ENCODE peak calls at places on chromosomes 11 and 22, in nine cellular contexts. One of them, this sample, is unnamed.

GRCh38 chr22:30541979-30542810 is 4.3 kb downstream of the SEC14L6 start:
- DNase-seq in activated naive CD4-positive, alpha-beta T cell: no peak
- DNase-seq in stimulated activated CD8-positive, alpha-beta memory T cell treated with anti-CD3 and anti-CD28 coated beads, Interleukin-7, amount 100 ng/mL, for 4 hours: no peak
- DNase-seq in AG08396: no peak
- DNase-seq in naive thymus-derived CD8-positive, alpha-beta T cell: no peak
- DNase-seq in CD8-positive, alpha-beta memory T cell: no peak
- DNase-seq in EH: no peak
- DNase-seq in sciatic nerve: no peak
- DNase-seq in tibial nerve: no peak
- DNase-seq in this sample: no peak

GRCh38 chr11:133808393-133809140 is 36.7 kb downstream of the SPATA19 start:
- DNase-seq in activated naive CD4-positive, alpha-beta T cell: no peak
- DNase-seq in stimulated activated CD8-positive, alpha-beta memory T cell treated with anti-CD3 and anti-CD28 coated beads, Interleukin-7, amount 100 ng/mL, for 4 hours: no peak
- DNase-seq in AG08396: no peak
- DNase-seq in naive thymus-derived CD8-positive, alpha-beta T cell: no peak
- DNase-seq in CD8-positive, alpha-beta memory T cell: no peak
- DNase-seq in EH: no peak
- DNase-seq in sciatic nerve: no peak
- DNase-seq in tibial nerve: no peak
- DNase-seq in this sample: no peak

GRCh38 chr11:8705171-8705570 is 22.6 kb downstream of the RPL27A start:
- DNase-seq in activated naive CD4-positive, alpha-beta T cell: no peak
- DNase-seq in stimulated activated CD8-positive, alpha-beta memory T cell treated with anti-CD3 and anti-CD28 coated beads, Interleukin-7, amount 100 ng/mL, for 4 hours: no peak
- DNase-seq in AG08396: no peak
- DNase-seq in naive thymus-derived CD8-positive, alpha-beta T cell: no peak
- DNase-seq in CD8-positive, alpha-beta memory T cell: no peak
- DNase-seq in EH: no peak
- DNase-seq in sciatic nerve: no peak
- DNase-seq in tibial nerve: no peak
- DNase-seq in this sample: no peak

GRCh38 chr11:99884750-99885149 is 802.3 kb upstream of the ARHGAP42 start:
- DNase-seq in activated naive CD4-positive, alpha-beta T cell: no peak
- DNase-seq in stimulated activated CD8-positive, alpha-beta memory T cell treated with anti-CD3 and anti-CD28 coated beads, Interleukin-7, amount 100 ng/mL, for 4 hours: no peak
- DNase-seq in AG08396: no peak
- DNase-seq in naive thymus-derived CD8-positive, alpha-beta T cell: no peak
- DNase-seq in CD8-positive, alpha-beta memory T cell: no peak
- DNase-seq in EH: no peak
- DNase-seq in sciatic nerve: no peak
- DNase-seq in tibial nerve: no peak
- DNase-seq in this sample: no peak

GRCh38 chr11:115194798-115195101 is 309.5 kb downstream of the CADM1 start:
- DNase-seq in activated naive CD4-positive, alpha-beta T cell: no peak
- DNase-seq in stimulated activated CD8-positive, alpha-beta memory T cell treated with anti-CD3 and anti-CD28 coated beads, Interleukin-7, amount 100 ng/mL, for 4 hours: no peak
- DNase-seq in AG08396: no peak
- DNase-seq in naive thymus-derived CD8-positive, alpha-beta T cell: no peak
- DNase-seq in CD8-positive, alpha-beta memory T cell: no peak
- DNase-seq in EH: peak; percentile 1
- DNase-seq in sciatic nerve: no peak
- DNase-seq in tibial nerve: no peak
- DNase-seq in this sample: no peak

GRCh38 chr11:66279092-66279797 is 1.3 kb downstream of the CNIH2 start:
- DNase-seq in activated naive CD4-positive, alpha-beta T cell: no peak
- DNase-seq in stimulated activated CD8-positive, alpha-beta memory T cell treated with anti-CD3 and anti-CD28 coated beads, Interleukin-7, amount 100 ng/mL, for 4 hours: no peak
- DNase-seq in AG08396: no peak
- DNase-seq in naive thymus-derived CD8-positive, alpha-beta T cell: no peak
- DNase-seq in CD8-positive, alpha-beta memory T cell: no peak
- DNase-seq in EH: no peak
- DNase-seq in sciatic nerve: no peak
- DNase-seq in tibial nerve: no peak
- DNase-seq in this sample: no peak

GRCh38 chr11:128116447-128117240 is 470.7 kb downstream of the ETS1 start:
- DNase-seq in activated naive CD4-positive, alpha-beta T cell: no peak
- DNase-seq in stimulated activated CD8-positive, alpha-beta memory T cell treated with anti-CD3 and anti-CD28 coated beads, Interleukin-7, amount 100 ng/mL, for 4 hours: no peak
- DNase-seq in AG08396: no peak
- DNase-seq in naive thymus-derived CD8-positive, alpha-beta T cell: no peak
- DNase-seq in CD8-positive, alpha-beta memory T cell: no peak
- DNase-seq in EH: peak; percentile 5
- DNase-seq in sciatic nerve: no peak
- DNase-seq in tibial nerve: no peak
- DNase-seq in this sample: no peak

GRCh38 chr11:120316880-120317688 is 8.0 kb upstream of the TLCD5 start:
- DNase-seq in activated naive CD4-positive, alpha-beta T cell: no peak
- DNase-seq in stimulated activated CD8-positive, alpha-beta memory T cell treated with anti-CD3 and anti-CD28 coated beads, Interleukin-7, amount 100 ng/mL, for 4 hours: no peak
- DNase-seq in AG08396: no peak
- DNase-seq in naive thymus-derived CD8-positive, alpha-beta T cell: no peak
- DNase-seq in CD8-positive, alpha-beta memory T cell: no peak
- DNase-seq in EH: no peak
- DNase-seq in sciatic nerve: no peak
- DNase-seq in tibial nerve: peak; percentile 23
- DNase-seq in this sample: no peak

GRCh38 chr11:126476256-126476970 is 120.9 kb downstream of the ST3GAL4 start:
- DNase-seq in activated naive CD4-positive, alpha-beta T cell: no peak
- DNase-seq in stimulated activated CD8-positive, alpha-beta memory T cell treated with anti-CD3 and anti-CD28 coated beads, Interleukin-7, amount 100 ng/mL, for 4 hours: no peak
- DNase-seq in AG08396: no peak
- DNase-seq in naive thymus-derived CD8-positive, alpha-beta T cell: no peak
- DNase-seq in CD8-positive, alpha-beta memory T cell: no peak
- DNase-seq in EH: no peak
- DNase-seq in sciatic nerve: no peak
- DNase-seq in tibial nerve: no peak
- DNase-seq in this sample: no peak